ENCODE peak calls at places on chromosomes 4 and X, in seven cellular contexts. One of them, this sample, is unnamed.

GRCh38 chrX:105114554-105115130 is 105.9 kb downstream of the TEX13A start:
- ATAC-seq in RWPE2: no peak
- ATAC-seq in CD4-positive, alpha-beta T cell: no peak
- ATAC-seq in lower lobe of right lung: no peak
- ATAC-seq in heart right ventricle: no peak
- ATAC-seq in lung: no peak
- ATAC-seq in GM23338: no peak
- ATAC-seq in this sample: no peak

GRCh38 chr4:168784786-168785461 is 225.1 kb downstream of the CBR4 start:
- ATAC-seq in heart right ventricle: no peak
- ATAC-seq in RWPE2: peak; percentile 92
- ATAC-seq in CD4-positive, alpha-beta T cell: no peak
- ATAC-seq in lower lobe of right lung: peak; percentile 76
- ATAC-seq in lung: no peak
- ATAC-seq in GM23338: peak; percentile 85
- ATAC-seq in this sample: no peak

GRCh38 chr4:7067147-7067522 is 729 bp downstream of the GRPEL1 start:
- ATAC-seq in RWPE2: no peak
- ATAC-seq in lung: peak; percentile 5
- ATAC-seq in GM23338: no peak
- ATAC-seq in heart right ventricle: no peak
- ATAC-seq in CD4-positive, alpha-beta T cell: no peak
- ATAC-seq in lower lobe of right lung: peak; percentile 18
- ATAC-seq in this sample: no peak

GRCh38 chr4:112704991-112705845 is 68.3 kb downstream of the LARP7 start:
- ATAC-seq in RWPE2: peak; percentile 88
- ATAC-seq in lower lobe of right lung: peak; percentile 71
- ATAC-seq in heart right ventricle: peak; percentile 83
- ATAC-seq in CD4-positive, alpha-beta T cell: no peak
- ATAC-seq in GM23338: peak; percentile 35
- ATAC-seq in lung: peak; percentile 36
- ATAC-seq in this sample: peak; percentile 82

GRCh38 chr4:177778623-177779022 is 336.4 kb upstream of the AGA start:
- ATAC-seq in lower lobe of right lung: no peak
- ATAC-seq in RWPE2: no peak
- ATAC-seq in GM23338: no peak
- ATAC-seq in CD4-positive, alpha-beta T cell: no peak
- ATAC-seq in lung: no peak
- ATAC-seq in heart right ventricle: no peak
- ATAC-seq in this sample: no peak

GRCh38 chrX:67596839-67597790 is 53.3 kb downstream of the AR start:
- ATAC-seq in heart right ventricle: no peak
- ATAC-seq in CD4-positive, alpha-beta T cell: no peak
- ATAC-seq in lower lobe of right lung: peak; percentile 91
- ATAC-seq in lung: peak; percentile 30
- ATAC-seq in RWPE2: no peak
- ATAC-seq in GM23338: no peak
- ATAC-seq in this sample: no peak

GRCh38 chrX:39848243-39848642 is 249.5 kb downstream of the BCOR start:
- ATAC-seq in RWPE2: no peak
- ATAC-seq in CD4-positive, alpha-beta T cell: no peak
- ATAC-seq in GM23338: no peak
- ATAC-seq in heart right ventricle: peak; percentile 75
- ATAC-seq in lower lobe of right lung: no peak
- ATAC-seq in lung: no peak
- ATAC-seq in this sample: peak; percentile 80

GRCh38 chr4:146481246-146481645 is 40.5 kb downstream of the SLC10A7 start:
- ATAC-seq in GM23338: no peak
- ATAC-seq in lung: no peak
- ATAC-seq in lower lobe of right lung: no peak
- ATAC-seq in RWPE2: no peak
- ATAC-seq in heart right ventricle: no peak
- ATAC-seq in CD4-positive, alpha-beta T cell: no peak
- ATAC-seq in this sample: no peak

GRCh38 chr4:160224049-160224448 is 1121.2 kb downstream of the RAPGEF2 start:
- ATAC-seq in CD4-positive, alpha-beta T cell: no peak
- ATAC-seq in heart right ventricle: no peak
- ATAC-seq in lower lobe of right lung: no peak
- ATAC-seq in RWPE2: no peak
- ATAC-seq in GM23338: no peak
- ATAC-seq in lung: no peak
- ATAC-seq in this sample: no peak

GRCh38 chrX:70124678-70125077 is 8.6 kb upstream of the IGBP1 start:
- ATAC-seq in CD4-positive, alpha-beta T cell: no peak
- ATAC-seq in GM23338: no peak
- ATAC-seq in heart right ventricle: no peak
- ATAC-seq in lower lobe of right lung: no peak
- ATAC-seq in RWPE2: no peak
- ATAC-seq in lung: no peak
- ATAC-seq in this sample: no peak

GRCh38 chr4:3530051-3530450 is 2.2 kb downstream of the LRPAP1 start:
- ATAC-seq in lower lobe of right lung: no peak
- ATAC-seq in GM23338: no peak
- ATAC-seq in CD4-positive, alpha-beta T cell: no peak
- ATAC-seq in RWPE2: no peak
- ATAC-seq in heart right ventricle: no peak
- ATAC-seq in lung: no peak
- ATAC-seq in this sample: no peak

GRCh38 chrX:107766470-107767140 is 9.0 kb downstream of the TSC22D3 start:
- ATAC-seq in GM23338: no peak
- ATAC-seq in lower lobe of right lung: peak; percentile 65
- ATAC-seq in lung: peak; percentile 54
- ATAC-seq in heart right ventricle: peak; percentile 78
- ATAC-seq in RWPE2: peak; percentile 99
- ATAC-seq in CD4-positive, alpha-beta T cell: no peak
- ATAC-seq in this sample: peak; percentile 91

DNA sequence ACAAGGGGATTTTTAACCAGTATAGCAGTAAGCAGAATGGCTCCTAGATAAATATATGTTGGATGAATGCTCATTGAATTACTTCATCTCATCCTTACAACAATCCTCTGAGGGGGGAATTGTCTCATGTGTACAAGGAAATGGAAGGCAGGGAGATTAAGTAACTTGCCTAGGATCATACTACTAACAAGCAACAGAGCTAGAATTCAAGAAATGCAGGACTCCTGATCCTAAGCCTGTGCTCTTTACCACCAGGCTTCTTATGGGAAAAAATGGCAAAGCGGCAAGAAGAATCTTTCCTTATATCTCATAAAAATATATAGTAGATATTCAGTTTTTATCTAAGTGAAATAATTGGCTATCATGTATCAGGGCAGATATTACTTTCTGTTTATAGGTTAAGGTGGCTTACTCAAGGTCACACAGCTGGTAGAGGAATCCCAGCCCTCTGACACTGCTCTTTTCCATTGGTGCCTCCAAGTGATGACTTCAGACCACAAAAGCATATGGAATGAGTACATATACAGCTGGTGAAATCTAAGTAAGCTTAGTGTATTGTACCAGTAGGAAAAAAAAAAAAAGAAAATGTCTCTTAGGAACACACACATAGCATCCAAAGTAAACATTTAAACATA is 2.1 kb downstream of the ABHD18 start:
- ATAC-seq in GM23338: no peak
- ATAC-seq in lower lobe of right lung: no peak
- ATAC-seq in lung: no peak
- ATAC-seq in CD4-positive, alpha-beta T cell: no peak
- ATAC-seq in heart right ventricle: no peak
- ATAC-seq in RWPE2: no peak
- ATAC-seq in this sample: no peak
- H3K27ac ChIP-seq in GM23338: no peak overlapping the region
- H3K27ac ChIP-seq in lower lobe of right lung: no peak overlapping the region
- H3K27ac ChIP-seq in lung: no peak overlapping the region
- H3K27ac ChIP-seq in CD4-positive, alpha-beta T cell: no peak overlapping the region
- H3K27ac ChIP-seq in heart right ventricle: no peak overlapping the region
- H3K27ac ChIP-seq in RWPE2: no peak overlapping the region
- H3K27ac ChIP-seq in this sample: no peak overlapping the region

GRCh38 chr4:81875962-81876650 is 404.4 kb upstream of the RASGEF1B start:
- ATAC-seq in lower lobe of right lung: no peak
- ATAC-seq in RWPE2: no peak
- ATAC-seq in CD4-positive, alpha-beta T cell: no peak
- ATAC-seq in heart right ventricle: no peak
- ATAC-seq in lung: no peak
- ATAC-seq in GM23338: peak; percentile 51
- ATAC-seq in this sample: no peak
- H3K27ac ChIP-seq in lower lobe of right lung: no peak overlapping the region
- H3K27ac ChIP-seq in RWPE2: no peak overlapping the region
- H3K27ac ChIP-seq in CD4-positive, alpha-beta T cell: no peak overlapping the region
- H3K27ac ChIP-seq in heart right ventricle: no peak overlapping the region
- H3K27ac ChIP-seq in lung: no peak overlapping the region
- H3K27ac ChIP-seq in GM23338: no peak overlapping the region
- H3K27ac ChIP-seq in this sample: no peak overlapping the region

DNA sequence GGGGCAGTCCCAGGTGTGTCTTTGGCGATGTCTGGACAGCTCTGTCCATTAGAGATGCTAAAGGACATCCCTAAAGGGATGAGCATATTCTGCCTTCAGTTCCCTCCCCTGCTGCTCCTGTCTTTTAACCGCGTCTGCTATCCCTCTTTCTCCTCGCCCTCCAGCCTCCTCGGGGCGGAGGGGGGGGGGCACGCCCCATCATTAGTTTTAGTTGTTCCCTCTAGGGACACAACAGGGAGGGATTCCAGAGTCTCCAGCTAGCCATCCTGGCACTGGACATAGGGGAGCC is 1.1 kb downstream of the MSL3 start:
- ATAC-seq in heart right ventricle: no peak
- ATAC-seq in RWPE2: peak; percentile 20
- ATAC-seq in lung: no peak
- ATAC-seq in GM23338: no peak
- ATAC-seq in CD4-positive, alpha-beta T cell: no peak
- ATAC-seq in lower lobe of right lung: no peak
- ATAC-seq in this sample: no peak
- H3K27ac ChIP-seq in heart right ventricle: peak overlapping the region; percentile 90
- H3K27ac ChIP-seq in RWPE2: peak overlapping the region; percentile 55
- H3K27ac ChIP-seq in lung: peak overlapping the region; percentile 95
- H3K27ac ChIP-seq in GM23338: no peak overlapping the region
- H3K27ac ChIP-seq in CD4-positive, alpha-beta T cell: peak overlapping the region; percentile 91
- H3K27ac ChIP-seq in lower lobe of right lung: peak overlapping the region; percentile 93
- H3K27ac ChIP-seq in this sample: peak overlapping the region; percentile 75

DNA sequence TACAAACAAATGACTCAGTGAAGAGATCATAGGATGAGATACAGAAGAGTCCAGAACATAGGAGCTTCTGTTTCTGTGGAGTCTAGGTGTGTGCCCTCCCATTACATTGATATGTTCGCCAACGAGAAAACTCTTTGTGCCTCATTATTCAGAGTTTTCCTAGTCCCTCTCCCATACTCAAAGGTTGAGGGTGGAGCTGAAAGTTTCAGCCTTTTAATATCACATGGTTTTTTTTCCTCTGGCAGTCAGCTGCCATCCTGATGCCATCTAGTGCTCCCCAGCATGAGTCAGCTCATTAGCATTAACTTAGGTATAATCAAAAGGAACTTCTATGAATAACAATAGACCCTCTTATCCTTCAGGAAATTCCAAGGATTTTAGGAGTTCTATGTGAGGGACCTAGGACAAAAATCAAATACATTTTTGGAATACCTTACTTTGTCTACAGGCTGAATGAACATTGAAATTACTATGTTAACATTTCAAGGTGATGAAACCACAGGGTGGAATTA is 559.6 kb upstream of the AMOT start:
- ATAC-seq in heart right ventricle: no peak
- ATAC-seq in CD4-positive, alpha-beta T cell: no peak
- ATAC-seq in RWPE2: peak; percentile 29
- ATAC-seq in lower lobe of right lung: no peak
- ATAC-seq in lung: no peak
- ATAC-seq in GM23338: peak; percentile 82
- ATAC-seq in this sample: no peak
- H3K27ac ChIP-seq in heart right ventricle: no peak overlapping the region
- H3K27ac ChIP-seq in CD4-positive, alpha-beta T cell: no peak overlapping the region
- H3K27ac ChIP-seq in RWPE2: no peak overlapping the region
- H3K27ac ChIP-seq in lower lobe of right lung: no peak overlapping the region
- H3K27ac ChIP-seq in lung: no peak overlapping the region
- H3K27ac ChIP-seq in GM23338: peak overlapping the region; percentile 85
- H3K27ac ChIP-seq in this sample: no peak overlapping the region

GRCh38 chr4:119593698-119594097 is 34.9 kb downstream of the PDE5A start:
- ATAC-seq in GM23338: no peak
- ATAC-seq in lower lobe of right lung: no peak
- ATAC-seq in CD4-positive, alpha-beta T cell: no peak
- ATAC-seq in lung: no peak
- ATAC-seq in RWPE2: no peak
- ATAC-seq in heart right ventricle: no peak
- ATAC-seq in this sample: no peak
- H3K27ac ChIP-seq in GM23338: no peak overlapping the region
- H3K27ac ChIP-seq in lower lobe of right lung: no peak overlapping the region
- H3K27ac ChIP-seq in CD4-positive, alpha-beta T cell: no peak overlapping the region
- H3K27ac ChIP-seq in lung: no peak overlapping the region
- H3K27ac ChIP-seq in RWPE2: no peak overlapping the region
- H3K27ac ChIP-seq in heart right ventricle: no peak overlapping the region
- H3K27ac ChIP-seq in this sample: peak overlapping the region; percentile 58

DNA sequence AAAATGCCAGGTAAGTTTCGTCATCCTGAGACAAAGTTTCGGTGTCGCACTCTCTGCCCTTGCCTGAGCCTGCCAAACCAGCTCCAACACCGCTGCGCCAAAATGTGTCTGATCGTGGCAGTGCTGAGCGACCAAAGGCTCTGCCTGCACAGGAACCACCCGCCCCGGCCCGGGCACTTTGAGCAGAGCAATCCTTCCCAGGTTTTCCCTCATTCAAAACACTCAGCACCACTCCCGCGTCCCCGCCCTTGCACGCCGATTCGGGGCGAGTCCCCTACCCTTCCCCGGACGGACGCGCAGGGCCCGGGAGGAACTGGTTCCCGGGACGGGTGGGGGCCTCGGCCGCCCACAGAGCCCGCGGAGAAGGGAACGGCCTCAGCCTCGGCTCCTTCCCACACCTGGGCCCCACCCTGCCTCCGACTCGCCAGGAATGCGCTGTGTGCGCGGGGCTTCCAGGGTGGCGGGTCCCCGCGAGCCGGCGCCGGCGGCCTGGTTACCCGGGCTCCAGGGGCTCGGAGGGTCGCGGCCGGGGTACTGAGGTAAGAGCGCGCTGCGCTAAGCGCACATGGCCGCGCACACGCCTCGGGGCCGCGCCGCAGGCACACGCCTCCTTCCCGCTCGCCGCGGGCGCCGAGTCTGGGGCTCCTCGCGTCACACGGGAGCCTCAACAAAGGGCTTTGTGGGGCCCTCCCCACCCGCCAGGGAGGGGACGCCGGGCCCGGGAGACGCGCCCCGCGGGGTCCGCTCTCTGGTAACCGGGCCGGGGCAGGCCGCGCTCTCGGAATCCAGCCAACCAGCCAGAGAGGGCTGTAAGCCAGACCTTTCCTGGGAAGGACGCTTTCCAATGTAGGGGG is at the start of gene C4orf36:
- ATAC-seq in lower lobe of right lung: peak; percentile 97
- ATAC-seq in GM23338: peak; percentile 87
- ATAC-seq in RWPE2: peak; percentile 88
- ATAC-seq in heart right ventricle: peak; percentile 92
- ATAC-seq in CD4-positive, alpha-beta T cell: peak; percentile 63
- ATAC-seq in lung: peak; percentile 87
- ATAC-seq in this sample: peak; percentile 69
- H3K27ac ChIP-seq in lower lobe of right lung: peak within 1 kb of the TSS; percentile 86
- H3K27ac ChIP-seq in GM23338: peak within 1 kb of the TSS; percentile 80
- H3K27ac ChIP-seq in RWPE2: peak within 1 kb of the TSS; percentile 84
- H3K27ac ChIP-seq in heart right ventricle: peak within 1 kb of the TSS; percentile 80
- H3K27ac ChIP-seq in CD4-positive, alpha-beta T cell: no peak within 1 kb of the TSS
- H3K27ac ChIP-seq in lung: peak within 1 kb of the TSS; percentile 88
- H3K27ac ChIP-seq in this sample: peak within 1 kb of the TSS; percentile 59

GRCh38 chrX:41047878-41048534 is 37.2 kb upstream of the USP9X start:
- ATAC-seq in GM23338: no peak
- ATAC-seq in lower lobe of right lung: no peak
- ATAC-seq in heart right ventricle: no peak
- ATAC-seq in CD4-positive, alpha-beta T cell: no peak
- ATAC-seq in lung: no peak
- ATAC-seq in RWPE2: no peak
- ATAC-seq in this sample: no peak

GRCh38 chrX:41045960-41046567 is 39.2 kb upstream of the USP9X start:
- ATAC-seq in lower lobe of right lung: no peak
- ATAC-seq in lung: no peak
- ATAC-seq in RWPE2: no peak
- ATAC-seq in CD4-positive, alpha-beta T cell: no peak
- ATAC-seq in heart right ventricle: no peak
- ATAC-seq in GM23338: peak; percentile 87
- ATAC-seq in this sample: peak; percentile 70

GRCh38 chrX:41043950-41044349 is 41.3 kb upstream of the USP9X start:
- ATAC-seq in heart right ventricle: no peak
- ATAC-seq in lower lobe of right lung: no peak
- ATAC-seq in RWPE2: no peak
- ATAC-seq in lung: no peak
- ATAC-seq in CD4-positive, alpha-beta T cell: no peak
- ATAC-seq in GM23338: no peak
- ATAC-seq in this sample: no peak
- H3K27ac ChIP-seq in heart right ventricle: no peak overlapping the region
- H3K27ac ChIP-seq in lower lobe of right lung: no peak overlapping the region
- H3K27ac ChIP-seq in RWPE2: no peak overlapping the region
- H3K27ac ChIP-seq in lung: no peak overlapping the region
- H3K27ac ChIP-seq in CD4-positive, alpha-beta T cell: no peak overlapping the region
- H3K27ac ChIP-seq in GM23338: no peak overlapping the region
- H3K27ac ChIP-seq in this sample: no peak overlapping the region

This sample was measured in gastroesophageal sphincter.